ENCODE peak calls at places on chromosomes 6 and 20, in ten cellular contexts. J is B cell, H is cardiac muscle cell, Z is GM12864, A is heart left ventricle, Y is BJ, T is HCT116, M is endothelial cell, E is tibial nerve, W is brain microvascular endothelial cell. S is an unnamed sample.

GRCh38 chr6:13696226-13696625 is 15.4 kb downstream of the RANBP9 start:
- DNase-seq in J (no peak), H (no peak), Z (no peak), A (no peak), Y (peak; percentile 80), T (no peak), M (no peak), E (no peak), W (no peak), S (no peak)

GRCh38 chr20:31945790-31946189 is 6.1 kb downstream of the PDRG1 start:
- DNase-seq in J (no peak), H (no peak), Z (no peak), A (no peak), Y (no peak), T (no peak), M (no peak), E (no peak), W (no peak), S (no peak)

GRCh38 chr6:12472601-12473038 is 182.5 kb downstream of the EDN1 start:
- DNase-seq in J (no peak), H (peak; percentile 75), Z (no peak), A (peak; percentile 40), Y (peak; percentile 26), T (no peak), M (no peak), E (peak; percentile 59), W (peak; percentile 24), S (no peak)

GRCh38 chr6:9623985-9624384 is 790.9 kb downstream of the TFAP2A start:
- DNase-seq in J (no peak), H (peak; percentile 56), Z (no peak), A (no peak), Y (no peak), T (no peak), M (no peak), E (no peak), W (no peak), S (no peak)

GRCh38 chr6:14950103-14950969 is 295.5 kb upstream of the JARID2 start:
- DNase-seq in J (no peak), H (no peak), Z (no peak), A (no peak), Y (no peak), T (no peak), M (no peak), E (no peak), W (no peak), S (no peak)

GRCh38 chr6:135182120-135182992 is 1.2 kb downstream of the MYB start:
- DNase-seq in J (peak; percentile 51), H (peak; percentile 18), Z (no peak), A (no peak), Y (no peak), T (no peak), M (peak; percentile 20), E (no peak), W (no peak), S (no peak)

GRCh38 chr6:84763397-84764331 is 734 bp downstream of the TBX18 start:
- DNase-seq in J (no peak), H (peak; percentile 96), Z (no peak), A (peak; percentile 59), Y (peak; percentile 66), T (peak; percentile 61), M (peak; percentile 57), E (peak; percentile 53), W (peak; percentile 89), S (no peak)

GRCh38 chr20:58649288-58650180 is 1.5 kb upstream of the STX16 start:
- DNase-seq in J (peak; percentile 56), H (no peak), Z (no peak), A (no peak), Y (no peak), T (no peak), M (peak; percentile 27), E (no peak), W (no peak), S (no peak)

DNA sequence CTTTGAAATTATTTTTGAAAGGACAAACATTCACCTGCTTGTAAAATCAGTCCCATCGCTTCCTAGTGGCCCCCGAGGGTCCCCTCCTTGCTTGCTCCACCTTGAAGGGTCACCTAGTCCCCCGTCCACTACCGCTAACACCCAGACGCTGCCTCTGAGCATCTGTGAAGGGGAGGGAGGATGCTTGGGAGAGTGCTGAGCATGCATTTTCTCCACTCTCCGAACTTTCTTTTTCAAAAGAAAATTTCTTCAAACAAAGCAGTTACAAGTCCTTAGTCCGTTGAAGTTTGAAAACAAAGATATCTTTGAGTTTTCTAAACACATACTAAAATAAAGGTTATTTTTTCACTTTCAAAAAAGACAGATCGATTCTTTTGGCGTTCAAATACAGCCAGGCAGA is 224.3 kb upstream of the ARID1B start:
- DNase-seq in J (no peak), H (no peak), Z (no peak), A (no peak), Y (no peak), T (no peak), M (no peak), E (no peak), W (no peak), S (no peak)
- TF ChIP-seq CTCF in J (no peak), H (no peak), Z (no peak), A (no peak), Y (no peak), T (no peak), M (no peak), E (no peak), W (no peak), S (no peak)

GRCh38 chr6:105024803-105025202 is 67.9 kb downstream of the LIN28B start:
- DNase-seq in J (no peak), H (no peak), Z (no peak), A (no peak), Y (no peak), T (no peak), M (no peak), E (no peak), W (no peak), S (no peak)

GRCh38 chr6:105019285-105019684 is 62.4 kb downstream of the LIN28B start:
- DNase-seq in J (no peak), H (no peak), Z (no peak), A (no peak), Y (no peak), T (no peak), M (no peak), E (no peak), W (no peak), S (no peak)

GRCh38 chr6:105022416-105022815 is 65.5 kb downstream of the LIN28B start:
- DNase-seq in J (no peak), H (no peak), Z (no peak), A (no peak), Y (no peak), T (no peak), M (no peak), E (no peak), W (no peak), S (no peak)

GRCh38 chr6:105015482-105015881 is 58.6 kb downstream of the LIN28B start:
- DNase-seq in J (no peak), H (peak; percentile 19), Z (no peak), A (no peak), Y (peak; percentile 48), T (no peak), M (no peak), E (no peak), W (no peak), S (peak; percentile 37)

DNA sequence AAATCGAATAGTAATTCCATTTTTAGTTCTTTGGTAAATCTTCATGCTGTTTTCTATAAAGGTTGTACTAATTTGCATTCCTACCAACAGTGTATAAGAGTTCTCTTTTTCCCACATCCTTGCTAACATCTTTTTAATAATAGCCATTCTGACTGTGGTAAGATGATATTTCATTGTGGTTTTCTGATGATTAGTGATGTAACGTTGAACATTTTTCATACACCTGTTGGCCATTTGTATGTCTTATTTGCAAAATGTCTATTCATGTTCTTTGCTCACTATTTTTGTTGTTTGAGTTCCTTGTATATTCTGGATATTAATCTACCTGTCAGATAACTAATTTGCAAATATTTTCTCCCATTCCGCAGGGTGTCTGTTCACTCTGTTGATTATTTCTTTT is 64.5 kb downstream of the LIN28B start:
- DNase-seq in J (no peak), H (no peak), Z (no peak), A (no peak), Y (no peak), T (no peak), M (no peak), E (no peak), W (no peak), S (no peak)
- TF ChIP-seq CTCF in J (no peak), H (no peak), Z (no peak), A (no peak), Y (no peak), T (no peak), M (no peak), E (no peak), W (no peak), S (no peak)

GRCh38 chr6:167236239-167236571 is 54.9 kb upstream of the UNC93A start:
- DNase-seq in J (no peak), H (no peak), Z (no peak), A (no peak), Y (no peak), T (no peak), M (no peak), E (no peak), W (no peak), S (no peak)

GRCh38 chr6:167237438-167237837 is 53.7 kb upstream of the UNC93A start:
- DNase-seq in J (no peak), H (no peak), Z (no peak), A (no peak), Y (no peak), T (no peak), M (no peak), E (no peak), W (no peak), S (no peak)

GRCh38 chr6:167238169-167238693 is 52.9 kb upstream of the UNC93A start:
- DNase-seq in J (no peak), H (no peak), Z (no peak), A (no peak), Y (no peak), T (no peak), M (no peak), E (no peak), W (no peak), S (no peak)

GRCh38 chr6:167240034-167240541 is 51.0 kb upstream of the UNC93A start:
- DNase-seq in J (no peak), H (no peak), Z (no peak), A (no peak), Y (no peak), T (no peak), M (no peak), E (no peak), W (no peak), S (no peak)

DNA sequence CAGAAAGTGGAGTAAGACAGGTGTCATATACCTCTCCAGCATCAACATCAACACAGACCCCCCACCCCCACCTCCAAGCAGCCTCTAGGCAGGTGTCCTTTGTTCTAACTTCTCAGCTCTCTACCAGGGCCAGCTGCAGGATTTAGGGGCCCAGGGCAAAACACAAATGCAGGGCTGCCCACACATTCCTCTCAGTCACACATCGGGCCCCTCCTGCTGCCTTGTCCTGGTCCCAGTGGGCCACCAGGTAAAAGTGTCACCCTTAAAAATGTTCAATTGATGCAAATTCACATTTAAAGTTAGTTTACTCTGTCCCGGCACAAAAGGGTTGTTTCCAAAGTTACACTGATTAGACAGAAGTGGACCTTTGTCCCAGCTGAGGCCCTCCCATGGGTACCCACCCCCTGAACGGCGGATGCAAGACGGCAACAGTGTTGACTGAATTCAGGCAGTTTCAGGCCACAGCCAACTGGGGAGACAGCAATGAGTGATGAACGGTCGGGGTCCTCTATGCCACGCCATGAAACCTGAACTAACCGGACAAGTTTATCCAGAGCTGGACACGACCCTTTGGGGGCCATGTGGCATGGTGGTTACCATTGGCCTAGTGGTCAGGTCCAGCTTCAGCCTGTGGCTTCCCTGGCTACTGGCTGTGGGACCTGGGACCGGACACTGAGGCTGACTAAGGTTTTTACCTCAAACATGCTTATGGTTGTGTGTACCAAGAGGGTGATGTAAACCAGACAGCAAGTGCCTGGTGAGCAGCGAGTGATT is 52.2 kb upstream of the UNC93A start:
- DNase-seq in J (no peak), H (no peak), Z (no peak), A (no peak), Y (no peak), T (no peak), M (no peak), E (no peak), W (no peak), S (no peak)
- TF ChIP-seq CTCF in J (no peak), H (no peak), Z (no peak), A (no peak), Y (no peak), T (no peak), M (no peak), E (no peak), W (no peak), S (no peak)

DNA sequence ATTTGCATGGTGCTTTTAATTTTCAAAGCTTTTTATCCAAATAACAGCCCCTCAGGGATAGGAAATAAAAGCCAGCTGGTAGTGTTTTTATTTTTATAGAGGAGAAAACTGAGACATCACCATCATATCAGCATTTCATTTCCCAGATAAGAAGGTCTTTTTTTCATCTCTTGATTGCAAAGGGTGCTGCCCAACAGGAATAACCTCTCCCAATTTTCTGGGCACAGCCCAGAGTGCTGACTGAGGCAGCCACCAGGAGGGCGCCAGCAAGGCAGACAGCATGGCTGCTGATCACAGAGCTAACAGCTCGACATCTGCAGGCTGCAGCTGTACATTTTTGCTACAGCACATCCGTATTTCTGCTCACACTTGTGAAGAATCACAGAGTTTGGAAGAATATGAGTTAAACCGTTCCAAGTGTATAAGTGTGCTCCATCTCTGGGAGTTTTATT is 85.7 kb upstream of the C20orf144 start:
- DNase-seq in J (no peak), H (peak; percentile 12), Z (no peak), A (no peak), Y (no peak), T (no peak), M (no peak), E (no peak), W (no peak), S (no peak)
- TF ChIP-seq CTCF in J (no peak), H (peak; percentile 27), Z (no peak), A (no peak), Y (no peak), T (no peak), M (no peak), E (no peak), W (peak; percentile 23), S (no peak)

S was measured in retinal pigment epithelial cell.